ENCODE peak calls at places on chromosome 13, in ten cellular contexts. P is Panc1, R is upper lobe of right lung, G is tibial nerve, Y is mucosa of descending colon, S is OCI-LY7, A is esophagus squamous epithelium, B is endodermal cell, Z is body of pancreas, U is transverse colon. C is an unnamed sample.

GRCh38 chr13:39766464-39767167 is 111.2 kb downstream of the COG6 start:
- DNase-seq in P (no peak), R (no peak), G (no peak), Y (no peak), S (no peak), A (no peak), B (no peak), Z (no peak), U (no peak), C (no peak)

GRCh38 chr13:44267966-44268365 is 105.7 kb upstream of the SERP2 start:
- DNase-seq in P (no peak), R (no peak), G (no peak), Y (no peak), S (no peak), A (no peak), B (no peak), Z (no peak), U (no peak), C (peak; percentile 46)

GRCh38 chr13:112715715-112716460 is 26.1 kb downstream of the ATP11A start:
- DNase-seq in P (no peak), R (no peak), G (no peak), Y (no peak), S (no peak), A (no peak), B (peak; percentile 78), Z (no peak), U (no peak), C (no peak)

GRCh38 chr13:94168784-94169512 is 310.5 kb downstream of the DCT start:
- DNase-seq in P (no peak), R (no peak), G (no peak), Y (no peak), S (no peak), A (no peak), B (no peak), Z (no peak), U (no peak), C (no peak)

GRCh38 chr13:99653526-99653925 is 152.3 kb downstream of the TM9SF2 start:
- DNase-seq in P (no peak), R (no peak), G (no peak), Y (no peak), S (no peak), A (no peak), B (no peak), Z (no peak), U (no peak), C (no peak)

GRCh38 chr13:109665211-109665610 is 121.2 kb downstream of the IRS2 start:
- DNase-seq in P (no peak), R (no peak), G (no peak), Y (no peak), S (no peak), A (no peak), B (peak; percentile 20), Z (no peak), U (no peak), C (no peak)

GRCh38 chr13:95326695-95327094 is 25.4 kb upstream of the ABCC4 start:
- DNase-seq in P (no peak), R (no peak), G (no peak), Y (no peak), S (no peak), A (no peak), B (no peak), Z (no peak), U (no peak), C (no peak)

GRCh38 chr13:85411608-85412007 is 387.6 kb downstream of the SLITRK6 start:
- DNase-seq in P (no peak), R (no peak), G (no peak), Y (no peak), S (no peak), A (no peak), B (no peak), Z (no peak), U (no peak), C (no peak)

GRCh38 chr13:32200741-32201140 is 114.4 kb downstream of the ZAR1L start:
- DNase-seq in P (no peak), R (no peak), G (no peak), Y (no peak), S (no peak), A (no peak), B (no peak), Z (no peak), U (no peak), C (no peak)

GRCh38 chr13:99265162-99265822 is 7.1 kb upstream of the GPR18 start:
- DNase-seq in P (no peak), R (no peak), G (no peak), Y (no peak), S (no peak), A (no peak), B (no peak), Z (no peak), U (no peak), C (no peak)

GRCh38 chr13:91133941-91134772 is 213.3 kb upstream of the MIR17HG start:
- DNase-seq in P (peak; percentile 27), R (no peak), G (peak; percentile 55), Y (no peak), S (peak; percentile 88), A (no peak), B (peak; percentile 71), Z (peak; percentile 51), U (peak; percentile 31), C (peak; percentile 49)

GRCh38 chr13:93029536-93029935 is 197.1 kb upstream of the GPC6 start:
- DNase-seq in P (no peak), R (no peak), G (no peak), Y (no peak), S (no peak), A (no peak), B (no peak), Z (no peak), U (no peak), C (peak; percentile 17)

GRCh38 chr13:37929308-37929707 is 59.7 kb upstream of the TRPC4 start:
- DNase-seq in P (no peak), R (no peak), G (no peak), Y (no peak), S (no peak), A (no peak), B (no peak), Z (no peak), U (no peak), C (no peak)

GRCh38 chr13:97798171-97798821 is 155.2 kb upstream of the IPO5 start:
- DNase-seq in P (no peak), R (no peak), G (peak; percentile 27), Y (no peak), S (no peak), A (no peak), B (no peak), Z (no peak), U (no peak), C (peak; percentile 63)

GRCh38 chr13:98476538-98476966 is 100.4 kb downstream of the STK24 start:
- DNase-seq in P (no peak), R (peak; percentile 76), G (no peak), Y (peak; percentile 86), S (peak; percentile 61), A (no peak), B (peak; percentile 80), Z (peak; percentile 42), U (peak; percentile 74), C (peak; percentile 90)

GRCh38 chr13:53694814-53695533 is 666.4 kb downstream of the OLFM4 start:
- DNase-seq in P (no peak), R (no peak), G (no peak), Y (no peak), S (no peak), A (no peak), B (peak; percentile 52), Z (no peak), U (no peak), C (no peak)

GRCh38 chr13:110126391-110126961 is 180.5 kb downstream of the COL4A1 start:
- DNase-seq in P (no peak), R (no peak), G (no peak), Y (no peak), S (no peak), A (no peak), B (peak; percentile 87), Z (no peak), U (no peak), C (peak; percentile 94)

GRCh38 chr13:80399340-80400163 is 58.6 kb upstream of the SPRY2 start:
- DNase-seq in P (no peak), R (peak; percentile 69), G (no peak), Y (no peak), S (no peak), A (no peak), B (no peak), Z (no peak), U (peak; percentile 23), C (peak; percentile 74)

GRCh38 chr13:99979453-99980200 is 2.0 kb upstream of the ZIC2 start:
- DNase-seq in P (no peak), R (peak; percentile 58), G (no peak), Y (no peak), S (no peak), A (no peak), B (peak; percentile 87), Z (no peak), U (no peak), C (no peak)

GRCh38 chr13:25268561-25268960 is 18.7 kb downstream of the MTMR6 start:
- DNase-seq in P (no peak), R (no peak), G (no peak), Y (no peak), S (no peak), A (no peak), B (no peak), Z (no peak), U (no peak), C (no peak)

GRCh38 chr13:25262261-25262660 is 25.0 kb downstream of the MTMR6 start:
- DNase-seq in P (no peak), R (no peak), G (no peak), Y (no peak), S (no peak), A (no peak), B (no peak), Z (no peak), U (no peak), C (no peak)

GRCh38 chr13:25267715-25268114 is 19.6 kb downstream of the MTMR6 start:
- DNase-seq in P (no peak), R (no peak), G (no peak), Y (no peak), S (peak; percentile 33), A (no peak), B (no peak), Z (no peak), U (no peak), C (no peak)
- TF ChIP-seq CTCF in P (peak; percentile 16), R (peak; percentile 26), G (no peak), Y (no peak), S (peak; percentile 61), A (no peak), B (peak; percentile 52), Z (no peak), U (no peak), C (peak; percentile 37)

GRCh38 chr13:68745517-68745916 is 1362.1 kb upstream of the ATXN8OS start:
- DNase-seq in P (no peak), R (no peak), G (no peak), Y (no peak), S (no peak), A (no peak), B (no peak), Z (no peak), U (no peak), C (no peak)
- H3K36me3 ChIP-seq in P (no peaks in the 10 kb centered on the region), R (no peaks in the 10 kb centered on the region), G (no peaks in the 10 kb centered on the region), Y (no peaks in the 10 kb centered on the region), S (no peaks in the 10 kb centered on the region), A (no peaks in the 10 kb centered on the region), B (no peaks in the 10 kb centered on the region), Z (no peaks in the 10 kb centered on the region), U (no peaks in the 10 kb centered on the region), C (no peaks in the 10 kb centered on the region)

GRCh38 chr13:51668580-51669195 is 84.4 kb downstream of the WDFY2 start:
- DNase-seq in P (no peak), R (no peak), G (no peak), Y (no peak), S (no peak), A (no peak), B (no peak), Z (no peak), U (no peak), C (no peak)
- H3K4me1 ChIP-seq in P (peaks cover 3% of the 10 kb centered on the region), R (no peaks in the 10 kb centered on the region), G (no peaks in the 10 kb centered on the region), Y (no peaks in the 10 kb centered on the region), S (peaks cover 15% of the 10 kb centered on the region), A (peaks cover 72% of the 10 kb centered on the region), B (no peaks in the 10 kb centered on the region), Z (peaks cover 73% of the 10 kb centered on the region), U (no peaks in the 10 kb centered on the region), C (peaks cover 16% of the 10 kb centered on the region)

GRCh38 chr13:57624565-57625435 is 6.7 kb upstream of the PCDH17 start:
- DNase-seq in P (no peak), R (no peak), G (peak; percentile 61), Y (no peak), S (peak; percentile 35), A (no peak), B (peak; percentile 83), Z (peak; percentile 57), U (peak; percentile 8), C (peak; percentile 34)
- TF ChIP-seq CTCF in P (peak; percentile 72), R (peak; percentile 87), G (peak; percentile 75), Y (peak; percentile 31), S (peak; percentile 92), A (peak; percentile 49), B (peak; percentile 94), Z (peak; percentile 92), U (peak; percentile 68), C (peak; percentile 79)

C was measured in mammary epithelial cell.